ENCODE peak calls at places on chromosomes 5 and 9, in seven cellular contexts. Y, W, S, T, P, C and A are unnamed samples.

GRCh38 chr5:11683666-11684065 is 220.6 kb downstream of the CTNND2 start:
- DNase-seq in Y (no peak), W (no peak), S (no peak), T (no peak), P (no peak), C (no peak), A (no peak)

GRCh38 chr5:88829053-88829452 is 53.9 kb downstream of the MEF2C start:
- DNase-seq in Y (peak), W (no peak), S (no peak), T (no peak), P (peak), C (no peak), A (peak)

GRCh38 chr9:106920701-106921283 is 57.8 kb downstream of the ZNF462 start:
- DNase-seq in Y (peak), W (peak), S (no peak), T (peak), P (peak), C (no peak), A (no peak)

GRCh38 chr5:171776176-171776575 is 9.4 kb upstream of the SMIM23 start:
- DNase-seq in Y (no peak), W (peak), S (no peak), T (no peak), P (no peak), C (no peak), A (no peak)

GRCh38 chr5:93800988-93801811 is 59.8 kb upstream of the POU5F2 start:
- DNase-seq in Y (peak), W (peak), S (peak), T (no peak), P (peak), C (peak), A (no peak)

GRCh38 chr9:135925496-135926133 is 18.3 kb upstream of the CAMSAP1 start:
- DNase-seq in Y (no peak), W (peak), S (no peak), T (no peak), P (no peak), C (no peak), A (no peak)

GRCh38 chr9:129285382-129285781 is 107.3 kb upstream of the IER5L start:
- DNase-seq in Y (no peak), W (no peak), S (no peak), T (peak), P (no peak), C (no peak), A (peak)

GRCh38 chr9:20854444-20854843 is 170.4 kb downstream of the FOCAD start:
- DNase-seq in Y (no peak), W (peak), S (no peak), T (no peak), P (peak), C (no peak), A (no peak)

GRCh38 chr5:157948738-157949410 is 89.9 kb upstream of the CLINT1 start:
- DNase-seq in Y (peak), W (peak), S (peak), T (peak), P (peak), C (peak), A (peak)

GRCh38 chr9:107389617-107390071 is 99.9 kb downstream of the KLF4 start:
- DNase-seq in Y (peak), W (peak), S (peak), T (peak), P (peak), C (no peak), A (peak)